ENCODE peak calls at places on chromosomes 13 and 19, in eight cellular contexts. K, P, S, U, Q, M, N and V are unnamed samples.

GRCh38 chr13:50129065-50129922 is 114.0 kb downstream of the KCNRG start:
- DNase-seq in N (no peak), M (no peak), U (no peak), S (no peak), P (no peak), K (no peak), Q (no peak), V (no peak)

GRCh38 chr13:25686831-25687495 is 315.2 kb downstream of the ATP8A2 start:
- DNase-seq in Q (no peak), U (no peak), S (no peak), M (no peak), K (no peak), N (no peak), P (no peak), V (no peak)

GRCh38 chr19:1668048-1668338 is 15.6 kb upstream of the TCF3 start:
- DNase-seq in U (no peak), M (no peak), N (no peak), S (no peak), Q (no peak), P (no peak), K (no peak), V (no peak)

GRCh38 chr19:46915386-46915785 is 54.6 kb downstream of the ARHGAP35 start:
- DNase-seq in P (no peak), K (no peak), N (no peak), U (no peak), M (no peak), S (no peak), Q (no peak), V (peak)

GRCh38 chr13:112998506-112999280 is 29.7 kb downstream of the MCF2L start:
- DNase-seq in Q (no peak), U (no peak), M (no peak), K (no peak), P (no peak), N (no peak), S (no peak), V (no peak)

GRCh38 chr19:36482876-36483275 is 6.5 kb downstream of the ZNF566 start:
- DNase-seq in N (no peak), P (no peak), M (no peak), U (no peak), S (no peak), K (no peak), Q (peak), V (no peak)

GRCh38 chr19:10624585-10624984 is 768 bp upstream of the SLC44A2 start:
- DNase-seq in U (no peak), M (no peak), Q (no peak), K (no peak), P (no peak), N (no peak), S (no peak), V (no peak)

GRCh38 chr13:114063545-114064515 is 68.6 kb downstream of the RASA3 start:
- DNase-seq in M (peak), P (peak), N (peak), Q (no peak), U (no peak), S (no peak), K (peak), V (peak)

GRCh38 chr13:97254809-97255208 is 32.7 kb downstream of the MBNL2 start:
- DNase-seq in P (peak), N (no peak), Q (no peak), S (no peak), U (no peak), M (no peak), K (no peak), V (peak)

GRCh38 chr19:18698321-18699167 is 15.1 kb downstream of the CRTC1 start:
- DNase-seq in U (no peak), N (no peak), M (no peak), K (no peak), P (no peak), Q (no peak), S (no peak), V (no peak)

GRCh38 chr19:31572671-31573298 is 223.5 kb upstream of the TSHZ3 start:
- DNase-seq in M (no peak), N (no peak), U (no peak), S (no peak), Q (no peak), P (no peak), K (no peak), V (no peak)

GRCh38 chr19:57720878-57721277 is 6.5 kb downstream of the ZNF671 start:
- DNase-seq in N (no peak), S (no peak), M (no peak), K (no peak), P (no peak), Q (no peak), U (no peak), V (peak)